ENCODE peak calls at places on chromosomes 11 and 22, in seven cellular contexts. H is colonic mucosa, L is A549, F is mesenchymal stem cell, E is gastrocnemius medialis, M is thyroid gland, P is transverse colon. W is an unnamed sample.
A peak's percentile ranks its signal among the peaks of the same experiment; 100 is the strongest.

GRCh38 chr11:64129403-64129802 is 36.5 kb downstream of the MACROD1 start:
- DNase-seq in P (no peak), M (no peak), F (no peak), H (no peak), L (no peak), E (no peak), W (no peak)

GRCh38 chr11:113505541-113506375 is 30.6 kb upstream of the DRD2 start:
- DNase-seq in P (no peak), H (no peak), M (no peak), L (no peak), F (no peak), E (no peak), W (no peak)

GRCh38 chr11:28729339-28729738 is 621.2 kb downstream of the METTL15 start:
- DNase-seq in H (no peak), F (no peak), E (no peak), L (no peak), M (no peak), P (no peak), W (no peak)

GRCh38 chr11:120528749-120529148 is 17.2 kb downstream of the GRIK4 start:
- DNase-seq in E (no peak), F (no peak), L (no peak), H (no peak), M (no peak), P (no peak), W (no peak)

GRCh38 chr11:19281041-19281440 is 40.3 kb upstream of the E2F8 start:
- DNase-seq in L (no peak), F (peak; percentile 18), E (no peak), P (no peak), H (no peak), M (no peak), W (no peak)

GRCh38 chr11:10019906-10020682 is 273.9 kb downstream of the SBF2 start:
- DNase-seq in E (no peak), H (peak; percentile 64), L (no peak), M (peak; percentile 72), F (no peak), P (peak; percentile 41), W (no peak)

GRCh38 chr22:49880281-49880680 is 26.6 kb downstream of the ZBED4 start:
- DNase-seq in E (no peak), P (peak; percentile 18), F (no peak), H (no peak), M (peak; percentile 22), L (no peak), W (no peak)

GRCh38 chr11:75320046-75320618 is 31.3 kb downstream of the ARRB1 start:
- DNase-seq in F (no peak), H (no peak), M (no peak), E (no peak), L (no peak), P (no peak), W (no peak)

GRCh38 chr11:61923166-61924015 is 6.0 kb upstream of the RAB3IL1 start:
- DNase-seq in F (peak; percentile 76), E (peak; percentile 81), H (peak; percentile 61), P (peak; percentile 59), M (peak; percentile 44), L (no peak), W (no peak)

GRCh38 chr11:43503417-43503816 is 144.7 kb downstream of the TTC17 start:
- DNase-seq in F (no peak), H (no peak), L (no peak), E (no peak), P (no peak), M (no peak), W (no peak)

GRCh38 chr11:125532668-125533067 is 36.6 kb upstream of the FEZ1 start:
- DNase-seq in H (no peak), L (no peak), P (no peak), F (no peak), E (no peak), M (no peak), W (no peak)

GRCh38 chr11:76680517-76681425 is 10.2 kb upstream of the LRRC32 start:
- DNase-seq in P (peak; percentile 72), L (peak; percentile 88), M (peak; percentile 48), F (peak; percentile 77), H (peak; percentile 83), E (peak; percentile 27), W (no peak)

GRCh38 chr11:8071616-8072581 is 9.1 kb upstream of the TUB start:
- DNase-seq in M (no peak), L (no peak), P (no peak), E (peak; percentile 6), F (no peak), H (no peak), W (no peak)

DNA sequence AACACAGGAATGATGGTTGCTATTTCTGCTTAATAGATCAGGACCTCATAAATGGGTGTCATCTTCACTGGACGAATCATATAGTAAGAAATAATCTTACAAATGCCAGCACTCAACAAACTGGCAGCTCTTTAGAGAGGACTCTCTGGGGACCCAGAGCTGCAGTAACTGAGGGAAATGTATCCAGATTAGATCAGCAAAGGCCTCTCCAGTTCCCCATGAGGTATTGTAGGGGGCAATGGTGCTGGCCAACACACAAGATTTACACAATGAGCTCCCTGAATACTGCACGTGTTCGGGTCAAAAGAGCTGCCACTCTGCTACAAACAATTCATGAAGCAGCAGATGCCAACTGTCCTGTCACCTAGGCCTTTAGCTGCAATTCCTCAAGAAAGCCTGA is 110.2 kb downstream of the RBFOX2 start:
- DNase-seq in P (no peak), F (no peak), E (no peak), M (no peak), H (no peak), L (no peak), W (no peak)
- H3K4me1 ChIP-seq in P (peaks cover 73% of the 10 kb centered on the region), F (peaks cover 2% of the 10 kb centered on the region), E (peaks cover 74% of the 10 kb centered on the region), M (peaks cover 41% of the 10 kb centered on the region), H (peaks cover 3% of the 10 kb centered on the region), L (peaks cover 47% of the 10 kb centered on the region), W (peaks cover 17% of the 10 kb centered on the region)

DNA sequence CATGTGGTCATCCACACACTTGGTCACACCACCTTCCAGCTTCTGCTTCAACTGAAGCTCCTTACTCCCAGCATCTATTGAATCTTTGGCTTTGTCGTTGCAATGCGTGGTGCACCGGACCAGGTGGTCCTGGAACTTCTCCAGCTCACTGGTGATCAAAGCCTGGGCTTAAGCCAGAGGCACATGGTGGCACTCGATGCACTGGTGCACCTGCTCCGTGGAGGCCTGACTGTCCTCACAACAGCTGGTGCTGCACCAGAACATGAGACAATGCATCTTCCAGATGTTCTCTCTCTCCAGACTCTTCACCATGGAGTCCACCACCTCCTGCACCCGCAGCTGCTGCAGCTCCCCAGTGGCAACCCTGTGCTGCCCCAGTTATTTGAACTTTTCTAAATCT is 56.0 kb downstream of the CELSR1 start:
- DNase-seq in H (no peak), P (no peak), F (no peak), M (no peak), E (no peak), L (no peak), W (no peak)
- H3K4me1 ChIP-seq in H (no peaks in the 10 kb centered on the region), P (no peaks in the 10 kb centered on the region), F (peaks cover 31% of the 10 kb centered on the region), M (peaks cover 6% of the 10 kb centered on the region), E (no peaks in the 10 kb centered on the region), L (peaks cover 66% of the 10 kb centered on the region), W (no peaks in the 10 kb centered on the region)

GRCh38 chr22:39518124-39518786 is 2.1 kb upstream of the ATF4 start:
- DNase-seq in L (no peak), P (no peak), H (no peak), E (no peak), F (peak; percentile 19), M (no peak), W (no peak)

GRCh38 chr22:39518996-39519680 is 1.2 kb upstream of the ATF4 start:
- DNase-seq in L (peak; percentile 43), E (no peak), F (no peak), H (peak; percentile 65), M (no peak), P (peak; percentile 51), W (no peak)

GRCh38 chr22:39520874-39521857 is 804 bp downstream of the ATF4 start:
- DNase-seq in F (peak; percentile 77), L (no peak), M (peak; percentile 81), H (peak; percentile 84), P (peak; percentile 84), E (peak; percentile 87), W (no peak)

GRCh38 chr22:39519681-39520053 is 695 bp upstream of the ATF4 start:
- DNase-seq in F (peak; percentile 77), E (peak; percentile 64), H (peak; percentile 68), M (peak; percentile 69), L (peak; percentile 49), P (peak; percentile 69), W (no peak)

DNA sequence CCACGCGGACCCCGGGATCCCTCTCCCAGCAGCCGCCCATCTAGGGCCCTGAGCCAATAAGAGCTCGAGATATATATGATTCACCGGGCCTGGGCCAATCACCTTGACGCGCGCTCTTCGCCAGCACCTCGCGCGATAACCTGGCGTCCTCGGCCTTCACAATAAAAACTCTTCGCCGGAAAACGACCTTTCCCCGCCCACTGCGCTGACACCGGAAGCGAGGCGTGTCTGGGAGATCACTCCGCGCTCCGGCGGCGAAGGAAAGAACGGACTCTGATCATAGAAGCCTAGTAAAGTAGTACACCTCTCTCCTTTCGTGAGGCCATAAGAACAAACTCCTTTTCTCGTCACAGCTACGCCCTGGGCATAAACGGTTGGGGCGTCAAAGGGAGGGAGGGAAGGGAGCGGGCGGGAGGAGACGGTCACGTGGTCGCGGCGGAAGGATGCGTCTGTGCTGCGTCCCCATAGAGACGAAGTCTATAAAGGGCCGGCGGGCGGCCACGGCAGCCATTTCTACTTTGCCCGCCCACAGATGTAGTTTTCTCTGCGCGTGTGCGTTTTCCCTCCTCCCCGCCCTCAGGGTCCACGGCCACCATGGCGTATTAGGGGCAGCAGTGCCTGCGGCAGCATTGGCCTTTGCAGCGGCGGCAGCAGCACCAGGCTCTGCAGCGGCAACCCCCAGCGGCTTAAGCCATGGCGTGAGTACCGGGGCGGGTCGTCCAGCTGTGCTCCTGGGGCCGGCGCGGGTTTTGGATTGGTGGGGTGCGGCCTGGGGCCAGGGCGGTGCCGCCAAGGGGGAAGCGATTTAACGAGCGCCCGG is at the start of gene ATF4:
- DNase-seq in E (peak; percentile 99), M (peak; percentile 99), L (peak; percentile 94), P (peak; percentile 98), F (peak; percentile 100), H (peak; percentile 97), W (peak; percentile 81)
- H3K4me1 ChIP-seq in E (peaks cover 50% of the 10 kb centered on the region), M (peaks cover 28% of the 10 kb centered on the region), L (peaks cover 25% of the 10 kb centered on the region), P (peaks cover 50% of the 10 kb centered on the region), F (peaks cover 23% of the 10 kb centered on the region), H (peaks cover 9% of the 10 kb centered on the region), W (peaks cover 17% of the 10 kb centered on the region)

GRCh38 chr22:43007519-43008102 is 7.3 kb downstream of the PACSIN2 start:
- DNase-seq in F (peak; percentile 67), M (peak; percentile 81), E (no peak), H (peak; percentile 85), P (peak; percentile 86), L (no peak), W (no peak)

GRCh38 chr22:43006016-43006505 is 8.9 kb downstream of the PACSIN2 start:
- DNase-seq in H (no peak), E (no peak), M (no peak), P (no peak), F (no peak), L (no peak), W (no peak)

GRCh38 chr22:43005106-43005505 is 9.8 kb downstream of the PACSIN2 start:
- DNase-seq in H (no peak), L (no peak), F (peak; percentile 32), P (no peak), E (no peak), M (no peak), W (no peak)

GRCh38 chr22:43008509-43008908 is 6.4 kb downstream of the PACSIN2 start:
- DNase-seq in L (no peak), F (no peak), E (no peak), H (peak; percentile 80), P (peak; percentile 75), M (no peak), W (no peak)

DNA sequence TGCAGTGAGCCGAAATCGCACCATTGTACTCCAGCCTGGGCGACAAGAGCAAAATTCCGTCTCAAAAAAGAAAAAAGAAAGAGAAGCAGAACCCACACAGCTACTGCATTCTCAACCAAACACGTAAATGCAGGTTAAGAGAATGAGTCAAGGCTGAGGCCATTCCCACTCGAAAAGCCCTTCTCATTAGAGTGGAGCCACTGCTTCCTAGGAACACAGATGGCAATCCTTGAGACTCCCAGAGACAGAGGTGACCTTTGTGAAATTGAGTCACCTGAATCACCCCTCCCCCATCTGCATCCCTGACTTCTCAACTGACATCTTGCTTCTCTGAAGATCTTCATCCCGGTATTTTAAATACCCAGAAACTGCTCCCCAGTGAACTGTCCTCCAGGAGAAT is 8.2 kb downstream of the PACSIN2 start:
- DNase-seq in F (no peak), H (no peak), E (no peak), P (no peak), M (no peak), L (no peak), W (no peak)
- H3K4me1 ChIP-seq in F (peaks cover 26% of the 10 kb centered on the region), H (peaks cover 30% of the 10 kb centered on the region), E (peaks cover 28% of the 10 kb centered on the region), P (peaks cover 95% of the 10 kb centered on the region), M (peaks cover 53% of the 10 kb centered on the region), L (peaks cover 92% of the 10 kb centered on the region), W (peaks cover 37% of the 10 kb centered on the region)

W was measured in Panc1.